ENCODE peak calls at places on chromosomes 11 and 22, in ten cellular contexts. D is stomach, L is A549, W is sigmoid colon, G is SK-N-SH, M is HepG2, X is suprapubic skin, U is esophagus muscularis mucosa, E is ovary, J is transverse colon. F is an unnamed sample.

GRCh38 chr11:15742626-15743243 is 613.6 kb downstream of the SOX6 start:
- DNase-seq in D (no peak), L (no peak), W (no peak), G (peak), M (no peak), X (no peak), U (no peak), E (no peak), J (no peak), F (no peak)

GRCh38 chr11:44771252-44771734 is 44.5 kb downstream of the TSPAN18 start:
- DNase-seq in D (no peak), L (no peak), W (no peak), G (no peak), M (no peak), X (no peak), U (no peak), E (no peak), J (no peak), F (no peak)

GRCh38 chr11:47433991-47434786 is 8.0 kb upstream of the PSMC3 start:
- DNase-seq in D (no peak), L (no peak), W (peak), G (no peak), M (no peak), X (no peak), U (no peak), E (peak), J (no peak), F (no peak)

GRCh38 chr11:8776209-8776608 is 93.6 kb downstream of the RPL27A start:
- DNase-seq in D (peak), L (no peak), W (no peak), G (no peak), M (peak), X (no peak), U (no peak), E (no peak), J (no peak), F (no peak)

GRCh38 chr11:78194490-78194889 is 5.8 kb downstream of the USP35 start:
- DNase-seq in D (no peak), L (no peak), W (peak), G (no peak), M (no peak), X (no peak), U (no peak), E (no peak), J (no peak), F (no peak)

GRCh38 chr11:304915-305833 is 2.4 kb upstream of the IFITM2 start:
- DNase-seq in D (peak), L (peak), W (peak), G (peak), M (peak), X (no peak), U (no peak), E (peak), J (peak), F (peak)

GRCh38 chr22:43985532-43985931 is 30.3 kb downstream of the SAMM50 start:
- DNase-seq in D (no peak), L (no peak), W (no peak), G (no peak), M (no peak), X (no peak), U (no peak), E (peak), J (no peak), F (no peak)

GRCh38 chr11:129435499-129436245 is 60.0 kb downstream of the BARX2 start:
- DNase-seq in D (no peak), L (no peak), W (no peak), G (no peak), M (no peak), X (no peak), U (no peak), E (no peak), J (no peak), F (no peak)

GRCh38 chr11:72719144-72719543 is 33.1 kb downstream of the ARAP1 start:
- DNase-seq in D (no peak), L (no peak), W (no peak), G (no peak), M (no peak), X (no peak), U (no peak), E (no peak), J (no peak), F (no peak)

GRCh38 chr11:101885631-101886030 is 29.2 kb upstream of the CEP126 start:
- DNase-seq in D (no peak), L (no peak), W (no peak), G (no peak), M (no peak), X (no peak), U (no peak), E (no peak), J (no peak), F (no peak)

GRCh38 chr11:101881586-101881985 is 33.2 kb upstream of the CEP126 start:
- DNase-seq in D (no peak), L (no peak), W (no peak), G (no peak), M (no peak), X (no peak), U (no peak), E (no peak), J (no peak), F (no peak)

DNA sequence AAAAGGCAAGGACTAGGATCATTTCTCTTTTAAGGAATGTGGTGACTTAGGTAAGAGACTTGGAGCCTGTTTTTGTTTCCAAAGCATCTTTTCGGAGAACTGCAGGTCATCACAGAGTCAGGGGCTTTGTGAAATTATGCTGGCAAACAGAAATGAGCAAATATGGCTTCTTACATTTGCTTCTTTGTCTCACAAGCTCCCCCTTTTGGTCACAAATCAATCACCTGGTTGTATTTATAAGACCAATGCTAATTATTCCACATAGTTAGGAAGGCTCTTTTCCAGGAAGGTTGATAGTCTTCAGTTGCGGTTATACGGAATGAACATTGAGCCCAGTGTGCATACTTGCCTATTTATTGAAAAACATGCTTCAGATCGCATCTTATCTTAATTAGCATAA is 34.6 kb upstream of the CEP126 start:
- DNase-seq in D (no peak), L (no peak), W (no peak), G (peak), M (peak), X (no peak), U (no peak), E (no peak), J (no peak), F (no peak)
- TF ChIP-seq CTCF in D (no peak), L (peak), W (no peak), G (peak), M (peak), X (no peak), U (no peak), E (no peak), J (peak), F (no peak)

DNA sequence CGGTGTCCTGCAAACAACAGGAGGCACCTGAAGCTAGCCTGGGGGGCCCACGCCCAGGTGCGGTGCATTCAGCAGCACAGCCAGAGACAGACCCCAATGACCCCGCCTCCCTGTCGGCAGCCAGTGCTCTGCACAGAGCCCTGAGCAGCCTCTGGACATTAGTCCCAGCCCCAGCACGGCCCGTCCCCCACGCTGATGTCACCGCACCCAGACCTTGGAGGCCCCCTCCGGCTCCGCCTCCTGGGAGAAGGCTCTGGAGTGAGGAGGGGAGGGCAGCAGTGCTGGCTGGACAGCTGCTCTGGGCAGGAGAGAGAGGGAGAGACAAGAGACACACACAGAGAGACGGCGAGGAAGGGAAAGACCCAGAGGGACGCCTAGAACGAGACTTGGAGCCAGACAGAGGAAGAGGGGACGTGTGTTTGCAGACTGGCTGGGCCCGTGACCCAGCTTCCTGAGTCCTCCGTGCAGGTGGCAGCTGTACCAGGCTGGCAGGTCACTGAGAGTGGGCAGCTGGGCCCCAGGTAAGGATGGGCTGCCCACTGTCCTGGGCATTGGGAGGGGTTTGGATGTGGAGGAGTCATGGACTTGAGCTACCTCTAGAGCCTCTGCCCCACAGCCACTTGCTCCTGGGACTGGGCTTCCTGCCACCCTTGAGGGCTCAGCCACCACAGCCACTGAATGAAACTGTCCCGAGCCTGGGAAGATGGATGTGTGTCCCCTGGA is at the start of gene MYO7A:
- DNase-seq in D (peak), L (no peak), W (no peak), G (peak), M (peak), X (no peak), U (no peak), E (peak), J (peak), F (no peak)
- TF ChIP-seq EP300 in D (no peak), L (no peak), W (no peak), G (no peak), M (peak), X (no peak), U (no peak), E (no peak), J (no peak), F (no peak)

GRCh38 chr22:23181763-23182288 is 1.5 kb downstream of the BCR start:
- DNase-seq in D (no peak), L (no peak), W (no peak), G (no peak), M (no peak), X (no peak), U (no peak), E (no peak), J (no peak), F (no peak)
- H3K4me3 ChIP-seq in D (peak), L (peak), W (peak), G (peak), M (peak), X (peak), U (peak), E (peak), J (peak), F (peak)

GRCh38 chr11:124867700-124868099 is 2.5 kb downstream of the ROBO3 start:
- DNase-seq in D (no peak), L (peak), W (peak), G (peak), M (peak), X (no peak), U (no peak), E (no peak), J (no peak), F (no peak)
- TF ChIP-seq CTCF in D (peak), L (peak), W (no peak), G (peak), M (peak), X (no peak), U (peak), E (no peak), J (no peak), F (no peak)

F was measured in tibial nerve.